ENCODE peak calls at places on chromosome 9, in five cellular contexts. Y is HepG2, G is SK-N-SH, T is K562, L is H1. V is an unnamed sample.
A peak's percentile ranks its signal among the peaks of the same experiment; 100 is the strongest.

GRCh38 chr9:128887914-128888350 is 6.0 kb downstream of the LRRC8A start:
- DNase-seq in Y (no peak), G (no peak), T (no peak), L (peak; percentile 81), V (no peak)

GRCh38 chr9:84759300-84759750 is 89.8 kb downstream of the NTRK2 start:
- DNase-seq in Y (no peak), G (no peak), T (no peak), L (no peak), V (peak; percentile 81)

GRCh38 chr9:99876190-99876589 is 30.3 kb upstream of the STX17 start:
- DNase-seq in Y (no peak), G (no peak), T (no peak), L (no peak), V (no peak)

GRCh38 chr9:77433675-77434445 is 214.3 kb downstream of the GNA14 start:
- DNase-seq in Y (peak; percentile 48), G (peak; percentile 85), T (peak; percentile 60), L (no peak), V (no peak)

GRCh38 chr9:35114921-35115341 is 731 bp downstream of the ATOSB start:
- DNase-seq in Y (no peak), G (peak; percentile 38), T (peak; percentile 59), L (peak; percentile 54), V (no peak)

GRCh38 chr9:96137666-96138429 is 164.1 kb downstream of the HSD17B3 start:
- DNase-seq in Y (no peak), G (no peak), T (no peak), L (no peak), V (no peak)

GRCh38 chr9:34456746-34457145 is 1.6 kb downstream of the FAM219A start:
- DNase-seq in Y (no peak), G (no peak), T (no peak), L (no peak), V (no peak)

GRCh38 chr9:94761506-94761905 is 35.0 kb downstream of the AOPEP start:
- DNase-seq in Y (no peak), G (no peak), T (no peak), L (no peak), V (no peak)

DNA sequence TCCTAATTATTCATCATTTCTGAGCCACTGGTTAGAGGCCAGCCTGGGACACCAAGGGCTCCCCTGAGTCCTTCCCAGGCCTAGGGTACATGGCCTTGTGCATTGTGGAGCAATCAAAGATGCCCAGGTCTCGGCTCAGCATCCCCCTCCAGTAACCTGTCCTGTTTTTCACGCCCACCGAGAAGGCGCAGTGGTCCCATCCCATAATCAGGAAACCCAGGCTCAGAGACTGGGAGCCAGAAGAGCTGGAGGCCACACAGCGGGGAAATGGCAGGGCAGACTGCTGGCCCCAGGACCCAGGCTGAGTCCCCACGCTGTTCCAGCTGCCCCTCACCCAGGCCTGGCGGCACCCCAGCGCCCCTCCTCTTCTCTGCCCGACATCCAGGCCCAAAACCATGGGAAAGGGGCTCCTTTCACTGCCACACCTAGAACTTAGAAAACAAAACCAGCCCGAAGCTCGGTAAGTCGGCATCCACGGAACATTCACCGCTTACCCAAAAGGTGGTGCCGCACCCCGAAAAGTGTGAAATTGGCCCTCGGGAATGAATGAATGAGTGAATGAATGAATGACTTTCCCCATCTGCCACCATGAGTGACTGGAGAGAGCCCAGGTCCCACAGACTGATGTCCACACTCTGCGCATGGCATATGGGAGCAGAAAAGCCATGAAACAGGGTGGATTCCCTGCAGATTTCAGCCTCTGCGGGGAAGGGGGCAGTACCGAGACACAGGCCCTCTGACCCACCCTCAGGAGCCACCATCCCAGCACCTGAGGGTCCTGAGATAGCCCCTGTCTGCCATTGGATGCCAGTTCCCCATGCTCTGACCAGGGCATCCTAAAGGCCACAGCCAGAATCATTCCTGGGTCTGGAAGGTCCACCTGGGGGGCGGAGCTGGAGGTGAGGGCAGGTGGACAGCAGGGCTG is 132.5 kb downstream of the OLFM1 start:
- DNase-seq in Y (no peak), G (no peak), T (no peak), L (no peak), V (no peak)
- TF ChIP-seq SIN3A in Y (no peak), G (no peak), T (no peak), L (no peak), V (no peak)

GRCh38 chr9:134049772-134050588 is 17.8 kb downstream of the BRD3 start:
- DNase-seq in Y (no peak), G (no peak), T (no peak), L (no peak), V (no peak)
- TF ChIP-seq GABPA in Y (no peak), G (no peak), T (no peak), L (no peak), V (no peak)

GRCh38 chr9:132651259-132651658 is 18.5 kb downstream of the DDX31 start:
- DNase-seq in Y (no peak), G (peak; percentile 19), T (no peak), L (no peak), V (no peak)
- TF ChIP-seq SIN3A in Y (no peak), G (no peak), T (no peak), L (no peak), V (no peak)

GRCh38 chr9:89466451-89467277 is 31.2 kb downstream of the SEMA4D start:
- DNase-seq in Y (no peak), G (no peak), T (no peak), L (no peak), V (peak; percentile 83)

GRCh38 chr9:89462817-89463216 is 35.1 kb downstream of the SEMA4D start:
- DNase-seq in Y (no peak), G (no peak), T (no peak), L (no peak), V (no peak)

GRCh38 chr9:89465726-89466308 is 32.1 kb downstream of the SEMA4D start:
- DNase-seq in Y (no peak), G (no peak), T (no peak), L (no peak), V (no peak)

GRCh38 chr9:89464991-89465390 is 32.9 kb downstream of the SEMA4D start:
- DNase-seq in Y (no peak), G (no peak), T (no peak), L (no peak), V (no peak)

GRCh38 chr9:89463986-89464901 is 33.7 kb downstream of the SEMA4D start:
- DNase-seq in Y (no peak), G (no peak), T (no peak), L (no peak), V (peak; percentile 85)
- TF ChIP-seq GABPA in Y (no peak), G (no peak), T (no peak), L (no peak), V (no peak)

GRCh38 chr9:130823435-130823834 is 11.6 kb upstream of the ABL1 start:
- DNase-seq in Y (no peak), G (no peak), T (no peak), L (no peak), V (no peak)

GRCh38 chr9:130824616-130825015 is 10.4 kb upstream of the ABL1 start:
- DNase-seq in Y (no peak), G (no peak), T (peak; percentile 50), L (no peak), V (no peak)

GRCh38 chr9:130825809-130826208 is 9.2 kb upstream of the ABL1 start:
- DNase-seq in Y (no peak), G (no peak), T (no peak), L (no peak), V (no peak)

GRCh38 chr9:130824079-130824478 is 11.0 kb upstream of the ABL1 start:
- DNase-seq in Y (no peak), G (no peak), T (no peak), L (no peak), V (no peak)

DNA sequence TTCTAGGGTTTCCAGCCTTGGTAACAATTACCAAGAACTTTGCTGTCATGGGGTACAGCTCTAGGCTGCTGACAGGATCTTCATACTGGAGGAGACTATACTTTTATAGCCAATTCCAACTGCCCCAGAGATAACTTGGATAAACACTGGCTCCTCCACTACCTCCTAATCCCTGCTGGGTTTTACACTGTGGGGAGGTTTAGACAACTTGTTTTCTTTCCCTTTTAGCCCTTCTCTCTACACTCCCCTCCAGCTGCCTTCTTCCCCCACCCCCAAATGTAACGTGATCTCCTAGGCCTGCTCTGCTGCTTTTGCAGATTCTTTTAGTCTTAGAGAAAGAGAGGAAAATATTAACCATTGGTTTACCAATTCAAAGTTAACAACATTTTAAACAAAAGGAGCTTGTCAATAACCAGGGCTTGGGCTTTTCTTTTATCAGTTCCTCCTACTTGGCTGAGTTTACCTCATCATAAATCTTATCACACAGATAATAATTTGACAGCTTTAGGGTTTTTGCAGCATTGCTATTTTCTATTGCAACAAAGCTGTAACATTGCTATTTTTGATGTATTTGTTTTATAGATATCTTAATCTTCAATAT is 9.9 kb upstream of the ABL1 start:
- DNase-seq in Y (no peak), G (peak; percentile 42), T (peak; percentile 88), L (peak; percentile 43), V (no peak)
- TF ChIP-seq SIN3A in Y (no peak), G (no peak), T (no peak), L (peak; percentile 44), V (no peak)

V was measured in GM12878.